ENCODE peak calls at places on chromosomes 16 and 17, in ten cellular contexts. R, N, F, G, U, T, P, M, Q and O are unnamed samples.

GRCh38 chr17:1365445-1366039 is 34.5 kb downstream of the YWHAE start:
- DNase-seq in R (peak; percentile 63), N (peak; percentile 81), F (peak; percentile 81), G (peak; percentile 51), U (peak; percentile 63), T (peak; percentile 79), P (no peak), M (peak; percentile 59), Q (no peak), O (no peak)

GRCh38 chr16:85838876-85839585 is 39.5 kb downstream of the COX4I1 start:
- DNase-seq in R (no peak), N (no peak), F (no peak), G (no peak), U (no peak), T (no peak), P (no peak), M (no peak), Q (no peak), O (no peak)

GRCh38 chr17:50027639-50028206 is 28.2 kb upstream of the ITGA3 start:
- DNase-seq in R (peak; percentile 94), N (no peak), F (peak; percentile 96), G (peak; percentile 68), U (peak; percentile 66), T (peak; percentile 60), P (peak; percentile 77), M (peak; percentile 100), Q (peak; percentile 74), O (peak; percentile 55)

GRCh38 chr16:84947996-84948854 is 63.1 kb downstream of the ZDHHC7 start:
- DNase-seq in R (no peak), N (no peak), F (no peak), G (no peak), U (no peak), T (no peak), P (no peak), M (no peak), Q (no peak), O (no peak)

GRCh38 chr16:31354394-31355291 is at the start of gene ITGAX:
- DNase-seq in R (peak; percentile 51), N (no peak), F (peak; percentile 20), G (peak; percentile 74), U (peak; percentile 49), T (peak; percentile 74), P (peak; percentile 53), M (peak; percentile 13), Q (no peak), O (peak; percentile 54)

GRCh38 chr16:8675183-8676159 is 1.1 kb downstream of the ABAT start:
- DNase-seq in R (no peak), N (no peak), F (no peak), G (no peak), U (no peak), T (no peak), P (no peak), M (no peak), Q (no peak), O (no peak)

GRCh38 chr17:10099051-10099571 is 99.3 kb downstream of the GAS7 start:
- DNase-seq in R (no peak), N (no peak), F (peak; percentile 57), G (no peak), U (no peak), T (no peak), P (no peak), M (no peak), Q (no peak), O (no peak)

GRCh38 chr16:8959921-8960787 is 3.6 kb downstream of the USP7 start:
- DNase-seq in R (no peak), N (peak; percentile 49), F (peak; percentile 37), G (no peak), U (no peak), T (no peak), P (no peak), M (no peak), Q (no peak), O (no peak)

DNA sequence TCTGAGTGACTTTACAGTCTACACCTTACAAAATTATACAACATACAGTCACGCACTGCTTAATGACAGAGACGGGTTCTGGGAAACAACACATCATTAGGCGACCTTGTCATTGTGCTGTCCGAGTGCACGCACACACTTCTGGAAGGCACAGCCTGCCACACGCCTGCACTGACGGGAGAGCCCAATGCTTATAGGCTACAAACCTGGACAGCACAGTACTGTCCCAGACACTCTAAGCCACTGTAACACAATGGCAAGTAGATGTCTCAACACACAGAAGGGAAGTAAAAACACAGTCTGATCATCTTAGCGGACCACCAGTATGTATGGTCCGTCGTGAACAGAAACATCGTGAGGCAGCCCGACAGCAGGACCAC is 29.8 kb downstream of the KLHDC4 start:
- DNase-seq in R (no peak), N (no peak), F (no peak), G (no peak), U (no peak), T (no peak), P (no peak), M (no peak), Q (no peak), O (no peak)
- H3K4me1 ChIP-seq in R (no peaks in the 10 kb centered on the region), N (peaks cover 28% of the 10 kb centered on the region), F (no peaks in the 10 kb centered on the region), G (no peaks in the 10 kb centered on the region), U (no peaks in the 10 kb centered on the region), T (no peaks in the 10 kb centered on the region), P (no peaks in the 10 kb centered on the region), M (no peaks in the 10 kb centered on the region), Q (no peaks in the 10 kb centered on the region), O (peaks cover 10% of the 10 kb centered on the region)

GRCh38 chr17:66466421-66466820 is 164.0 kb downstream of the PRKCA start:
- DNase-seq in R (no peak), N (no peak), F (no peak), G (no peak), U (no peak), T (no peak), P (no peak), M (no peak), Q (no peak), O (no peak)

GRCh38 chr17:66468241-66469087 is 166.1 kb downstream of the PRKCA start:
- DNase-seq in R (peak; percentile 44), N (no peak), F (peak; percentile 26), G (no peak), U (no peak), T (no peak), P (no peak), M (peak; percentile 95), Q (no peak), O (no peak)

GRCh38 chr17:66469088-66469442 is 166.7 kb downstream of the PRKCA start:
- DNase-seq in R (no peak), N (no peak), F (no peak), G (no peak), U (no peak), T (no peak), P (peak; percentile 15), M (no peak), Q (no peak), O (peak; percentile 21)

GRCh38 chr17:66466933-66467367 is 164.5 kb downstream of the PRKCA start:
- DNase-seq in R (peak; percentile 36), N (no peak), F (peak; percentile 100), G (peak; percentile 47), U (no peak), T (no peak), P (peak; percentile 34), M (peak; percentile 99), Q (no peak), O (no peak)

DNA sequence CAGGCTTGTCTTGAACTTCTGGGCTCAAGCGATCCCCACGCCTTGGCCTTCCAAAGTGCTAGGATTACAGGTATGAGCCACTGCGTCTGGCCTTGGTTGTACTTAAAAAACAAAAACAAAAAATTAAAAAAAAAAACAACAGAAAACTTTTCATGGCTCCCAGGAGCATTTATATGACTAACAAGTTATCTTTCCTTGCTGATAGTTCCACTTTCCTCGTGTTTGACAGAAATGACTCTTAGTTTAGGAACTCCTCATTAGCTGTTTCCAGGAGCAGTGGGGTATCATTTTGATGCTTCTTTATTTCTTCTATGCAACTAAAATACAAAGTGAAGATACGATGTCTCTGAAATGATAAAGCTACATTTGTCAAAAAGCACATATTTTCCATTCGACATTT is 165.4 kb downstream of the PRKCA start:
- DNase-seq in R (no peak), N (no peak), F (peak; percentile 55), G (no peak), U (no peak), T (no peak), P (no peak), M (no peak), Q (no peak), O (no peak)
- H3K4me1 ChIP-seq in R (peaks cover 20% of the 10 kb centered on the region), N (peaks cover 25% of the 10 kb centered on the region), F (peaks cover 32% of the 10 kb centered on the region), G (peaks cover 9% of the 10 kb centered on the region), U (peaks cover 31% of the 10 kb centered on the region), T (no peaks in the 10 kb centered on the region), P (peaks cover 13% of the 10 kb centered on the region), M (peaks cover 38% of the 10 kb centered on the region), Q (peaks cover 7% of the 10 kb centered on the region), O (peaks cover 33% of the 10 kb centered on the region)

GRCh38 chr17:12507046-12507445 is 158.6 kb upstream of the MYOCD start:
- DNase-seq in R (no peak), N (no peak), F (no peak), G (no peak), U (no peak), T (no peak), P (no peak), M (no peak), Q (no peak), O (no peak)

GRCh38 chr17:12510535-12510934 is 155.2 kb upstream of the MYOCD start:
- DNase-seq in R (no peak), N (no peak), F (peak; percentile 75), G (no peak), U (no peak), T (no peak), P (no peak), M (no peak), Q (no peak), O (no peak)

GRCh38 chr17:12509836-12510235 is 155.9 kb upstream of the MYOCD start:
- DNase-seq in R (no peak), N (no peak), F (no peak), G (no peak), U (no peak), T (no peak), P (no peak), M (no peak), Q (no peak), O (no peak)

GRCh38 chr17:12514596-12514995 is 151.1 kb upstream of the MYOCD start:
- DNase-seq in R (no peak), N (no peak), F (no peak), G (no peak), U (no peak), T (no peak), P (no peak), M (no peak), Q (no peak), O (no peak)

GRCh38 chr17:12512712-12513355 is 152.9 kb upstream of the MYOCD start:
- DNase-seq in R (no peak), N (no peak), F (peak; percentile 77), G (no peak), U (no peak), T (no peak), P (no peak), M (no peak), Q (no peak), O (no peak)
- H3K4me1 ChIP-seq in R (no peaks in the 10 kb centered on the region), N (no peaks in the 10 kb centered on the region), F (peaks cover 13% of the 10 kb centered on the region), G (no peaks in the 10 kb centered on the region), U (no peaks in the 10 kb centered on the region), T (no peaks in the 10 kb centered on the region), P (no peaks in the 10 kb centered on the region), M (no peaks in the 10 kb centered on the region), Q (peaks cover 14% of the 10 kb centered on the region), O (no peaks in the 10 kb centered on the region)

DNA sequence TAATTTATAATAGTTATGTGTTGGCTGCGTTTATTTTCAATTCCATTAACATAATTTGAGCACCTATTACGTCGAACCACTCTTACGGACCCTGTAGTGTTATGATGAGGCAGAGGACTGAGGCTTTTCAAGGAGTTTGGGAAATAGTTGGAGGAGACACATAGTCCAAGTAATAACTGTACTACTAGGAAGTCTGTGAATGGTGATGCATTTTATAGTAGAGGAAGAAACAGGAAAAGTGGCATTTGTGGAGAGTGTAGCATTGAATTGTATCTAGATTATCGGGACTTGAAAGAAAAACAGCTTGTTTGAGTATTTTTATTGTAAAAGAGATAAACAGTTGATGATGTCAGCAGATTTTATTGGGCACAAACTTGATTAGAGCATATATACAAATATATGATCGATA is 1.7 kb downstream of the NFATC3 start:
- DNase-seq in R (no peak), N (no peak), F (no peak), G (no peak), U (no peak), T (no peak), P (no peak), M (no peak), Q (no peak), O (no peak)
- H3K4me1 ChIP-seq in R (peaks cover 16% of the 10 kb centered on the region), N (peaks cover 67% of the 10 kb centered on the region), F (peaks cover 12% of the 10 kb centered on the region), G (peaks cover 21% of the 10 kb centered on the region), U (peaks cover 56% of the 10 kb centered on the region), T (peaks cover 19% of the 10 kb centered on the region), P (peaks cover 56% of the 10 kb centered on the region), M (peaks cover 16% of the 10 kb centered on the region), Q (peaks cover 43% of the 10 kb centered on the region), O (peaks cover 92% of the 10 kb centered on the region)